ENCODE peak calls at places on chromosomes 12 and 14, in eight cellular contexts. W, M, F, G, C, J, A and B are unnamed samples.

GRCh38 chr14:91420686-91421085 is 3.1 kb upstream of the CCDC88C start:
- DNase-seq in W (no peak), M (no peak), F (no peak), G (no peak), C (no peak), J (no peak), A (no peak), B (no peak)

GRCh38 chr12:31853977-31854376 is 105.2 kb upstream of the RESF1 start:
- DNase-seq in W (no peak), M (no peak), F (no peak), G (no peak), C (no peak), J (no peak), A (no peak), B (no peak)

GRCh38 chr12:97758102-97758501 is 295.5 kb downstream of the RMST start:
- DNase-seq in W (no peak), M (no peak), F (no peak), G (no peak), C (no peak), J (no peak), A (no peak), B (no peak)

GRCh38 chr14:77598366-77599050 is 17.9 kb downstream of the SPTLC2 start:
- DNase-seq in W (no peak), M (no peak), F (no peak), G (no peak), C (no peak), J (no peak), A (no peak), B (peak)

GRCh38 chr14:94036328-94037167 is 10.4 kb downstream of the OTUB2 start:
- DNase-seq in W (peak), M (peak), F (peak), G (peak), C (peak), J (no peak), A (peak), B (peak)

GRCh38 chr12:106893451-106893850 is 62.3 kb upstream of the TMEM263 start:
- DNase-seq in W (no peak), M (no peak), F (no peak), G (no peak), C (no peak), J (no peak), A (no peak), B (no peak)

GRCh38 chr12:12095016-12095415 is 24.3 kb downstream of the BCL2L14 start:
- DNase-seq in W (no peak), M (no peak), F (no peak), G (no peak), C (no peak), J (no peak), A (no peak), B (no peak)

GRCh38 chr14:76486251-76486743 is 110.4 kb downstream of the ESRRB start:
- DNase-seq in W (no peak), M (no peak), F (no peak), G (no peak), C (no peak), J (no peak), A (no peak), B (no peak)

GRCh38 chr14:98751110-98751509 is 520.9 kb downstream of the BCL11B start:
- DNase-seq in W (no peak), M (no peak), F (no peak), G (no peak), C (no peak), J (no peak), A (no peak), B (no peak)

GRCh38 chr12:2244013-2244861 is 191.4 kb downstream of the CACNA1C start:
- DNase-seq in W (peak), M (peak), F (no peak), G (no peak), C (no peak), J (peak), A (no peak), B (no peak)

GRCh38 chr14:23942587-23942986 is 11.0 kb upstream of the DHRS4 start:
- DNase-seq in W (no peak), M (no peak), F (peak), G (no peak), C (no peak), J (no peak), A (no peak), B (no peak)

GRCh38 chr12:19707948-19708409 is 268.7 kb downstream of the AEBP2 start:
- DNase-seq in W (no peak), M (peak), F (no peak), G (no peak), C (no peak), J (no peak), A (no peak), B (no peak)

GRCh38 chr12:30806989-30807694 is 52.4 kb upstream of the CAPRIN2 start:
- DNase-seq in W (no peak), M (peak), F (peak), G (no peak), C (no peak), J (no peak), A (no peak), B (no peak)

GRCh38 chr12:107829271-107829670 is 54.8 kb downstream of the ASCL4 start:
- DNase-seq in W (no peak), M (no peak), F (no peak), G (no peak), C (no peak), J (no peak), A (no peak), B (no peak)

GRCh38 chr14:51545396-51545795 is 106.3 kb upstream of the FRMD6 start:
- DNase-seq in W (no peak), M (peak), F (no peak), G (no peak), C (no peak), J (no peak), A (no peak), B (no peak)

GRCh38 chr12:46493352-46494209 is 121.0 kb upstream of the SLC38A2 start:
- DNase-seq in W (no peak), M (no peak), F (no peak), G (no peak), C (no peak), J (no peak), A (no peak), B (no peak)

GRCh38 chr12:74646831-74647230 is 109.2 kb downstream of the ATXN7L3B start:
- DNase-seq in W (no peak), M (peak), F (no peak), G (no peak), C (no peak), J (no peak), A (no peak), B (no peak)
- TF ChIP-seq CTCF in W (no peak), M (peak), F (no peak), G (peak), C (no peak), J (no peak), A (no peak), B (no peak)

GRCh38 chr12:101792046-101792931 is 38.5 kb downstream of the GNPTAB start:
- DNase-seq in W (no peak), M (no peak), F (no peak), G (no peak), C (no peak), J (no peak), A (no peak), B (no peak)
- TF ChIP-seq CTCF in W (peak), M (peak), F (peak), G (peak), C (no peak), J (peak), A (no peak), B (peak)

GRCh38 chr12:9948606-9949286 is 16.6 kb upstream of the CLEC2A start:
- DNase-seq in W (no peak), M (no peak), F (no peak), G (peak), C (no peak), J (no peak), A (no peak), B (no peak)
- TF ChIP-seq CTCF in W (no peak), M (no peak), F (no peak), G (no peak), C (no peak), J (no peak), A (no peak), B (no peak)

DNA sequence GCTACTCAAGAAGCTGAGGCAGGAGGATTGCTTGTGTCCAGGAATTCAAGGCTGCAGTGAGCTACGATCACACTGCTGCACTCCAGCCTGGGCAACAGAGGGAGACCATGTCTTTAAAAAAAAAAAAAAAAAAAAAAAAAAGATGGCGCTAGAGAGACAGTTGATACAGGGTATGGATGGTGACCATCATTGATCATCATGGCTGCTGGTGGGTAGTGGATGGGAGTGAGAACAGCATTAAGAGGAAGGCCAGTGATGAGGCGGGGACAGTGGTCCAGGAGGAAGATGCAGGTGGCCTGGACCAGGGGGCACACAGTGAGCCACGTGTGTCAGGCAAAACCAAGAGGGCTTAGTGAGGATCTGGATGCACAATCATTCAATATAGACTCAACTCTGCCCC is 26.8 kb upstream of the MAP1LC3B2 start:
- DNase-seq in W (no peak), M (no peak), F (no peak), G (no peak), C (no peak), J (no peak), A (no peak), B (no peak)
- TF ChIP-seq CTCF in W (no peak), M (no peak), F (no peak), G (no peak), C (no peak), J (no peak), A (no peak), B (no peak)

GRCh38 chr12:129196927-129197326 is 343.6 kb downstream of the GLT1D1 start:
- DNase-seq in W (no peak), M (no peak), F (no peak), G (no peak), C (no peak), J (no peak), A (no peak), B (no peak)

GRCh38 chr12:129195081-129195480 is 341.8 kb downstream of the GLT1D1 start:
- DNase-seq in W (no peak), M (no peak), F (no peak), G (no peak), C (no peak), J (no peak), A (no peak), B (no peak)

GRCh38 chr12:129190827-129191226 is 337.5 kb downstream of the GLT1D1 start:
- DNase-seq in W (no peak), M (no peak), F (no peak), G (no peak), C (no peak), J (no peak), A (no peak), B (no peak)

GRCh38 chr12:129193263-129193871 is 340.1 kb downstream of the GLT1D1 start:
- DNase-seq in W (no peak), M (no peak), F (peak), G (peak), C (no peak), J (no peak), A (no peak), B (no peak)
- TF ChIP-seq CTCF in W (peak), M (peak), F (peak), G (peak), C (no peak), J (no peak), A (peak), B (peak)

DNA sequence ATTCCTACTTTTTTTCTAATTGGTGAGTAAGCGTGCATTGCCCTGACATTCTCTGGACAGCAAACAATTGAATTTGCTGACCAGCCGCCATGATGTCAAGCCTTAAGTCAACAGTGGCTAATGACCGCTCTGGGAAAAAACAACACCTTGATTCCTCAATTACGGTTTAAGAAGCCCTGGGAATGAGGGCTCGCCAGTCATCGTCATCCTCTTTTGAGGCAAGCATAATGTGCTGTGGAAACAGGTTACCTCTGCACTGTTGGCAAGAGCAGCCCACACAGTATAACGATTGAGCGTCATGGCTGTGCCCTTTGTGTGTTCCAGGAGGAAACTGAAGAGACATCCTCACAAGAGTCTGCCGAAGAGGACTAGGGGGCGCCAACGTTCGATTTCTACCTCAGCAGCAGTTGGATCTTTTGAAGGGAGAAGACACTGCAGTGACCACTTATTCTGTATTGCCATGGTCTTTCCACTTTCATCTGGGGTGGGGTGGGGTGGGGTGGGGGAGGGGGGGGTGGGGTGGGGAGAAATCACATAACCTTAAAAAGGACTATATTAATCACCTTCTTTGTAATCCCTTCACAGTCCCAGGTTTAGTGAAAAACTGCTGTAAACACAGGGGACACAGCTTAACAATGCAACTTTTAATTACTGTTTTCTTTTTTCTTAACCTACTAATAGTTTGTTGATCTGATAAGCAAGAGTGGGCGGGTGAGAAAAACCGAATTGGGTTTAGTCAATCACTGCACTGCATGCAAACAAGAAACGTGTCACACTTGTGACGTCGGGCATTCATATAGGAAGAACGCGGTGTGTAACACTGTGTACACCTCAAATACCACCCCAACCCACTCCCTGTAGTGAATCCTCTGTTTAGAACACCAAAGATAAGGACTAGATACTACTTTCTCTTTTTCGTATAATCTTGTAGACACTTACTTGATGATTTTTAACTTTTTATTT is 138.9 kb downstream of the HMGA2 start:
- DNase-seq in W (no peak), M (no peak), F (no peak), G (no peak), C (no peak), J (no peak), A (no peak), B (peak)
- TF ChIP-seq CTCF in W (peak), M (peak), F (no peak), G (peak), C (no peak), J (no peak), A (no peak), B (no peak)

GRCh38 chr14:34053666-34054065 is 102.8 kb upstream of the EGLN3 start:
- DNase-seq in W (no peak), M (peak), F (no peak), G (no peak), C (no peak), J (peak), A (no peak), B (no peak)
- TF ChIP-seq CTCF in W (no peak), M (no peak), F (no peak), G (no peak), C (no peak), J (no peak), A (no peak), B (no peak)

DNA sequence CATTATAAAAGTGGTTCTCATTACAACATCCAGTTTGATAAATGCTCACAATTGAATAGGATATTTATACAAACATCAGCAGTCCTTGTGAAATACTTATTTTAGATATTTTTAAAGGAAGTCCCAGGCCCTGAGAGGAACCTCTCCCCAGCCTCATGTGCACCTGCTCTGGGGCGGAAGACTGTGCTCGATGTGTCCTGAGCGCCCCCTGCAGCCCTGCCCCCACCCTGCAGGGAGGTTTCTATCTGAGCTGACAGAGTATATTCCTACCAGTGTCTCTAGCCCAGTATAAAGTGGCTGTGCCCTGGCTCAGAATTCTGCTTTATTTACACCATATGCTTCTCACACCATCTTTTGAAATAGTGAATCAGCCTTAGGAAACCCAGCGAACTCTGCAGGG is 1349.1 kb downstream of the TMEM121 start:
- DNase-seq in W (no peak), M (no peak), F (peak), G (no peak), C (peak), J (no peak), A (no peak), B (peak)
- TF ChIP-seq CTCF in W (no peak), M (peak), F (peak), G (peak), C (no peak), J (no peak), A (no peak), B (peak)

DNA sequence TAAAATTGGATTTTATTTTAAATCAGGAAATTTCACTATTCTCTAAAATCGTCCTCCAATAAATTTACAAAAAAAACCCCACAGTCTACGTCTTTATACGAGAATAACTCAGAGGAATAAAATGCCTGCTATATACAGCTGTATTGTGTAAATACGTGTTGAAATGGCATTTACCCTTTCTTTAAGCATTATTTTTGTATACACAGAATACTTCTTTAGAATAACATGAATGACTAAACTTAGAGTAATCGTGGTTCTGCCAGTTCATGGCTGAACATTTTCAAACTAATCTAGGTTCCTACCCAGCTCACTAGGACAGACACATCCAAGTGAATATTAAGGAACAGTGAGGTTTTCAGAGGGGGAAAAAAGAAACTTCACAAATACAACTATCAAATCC is 24.6 kb downstream of the DICER1 start:
- DNase-seq in W (no peak), M (no peak), F (no peak), G (no peak), C (no peak), J (no peak), A (no peak), B (no peak)
- TF ChIP-seq CTCF in W (no peak), M (no peak), F (no peak), G (no peak), C (no peak), J (no peak), A (no peak), B (no peak)